ENCODE peak calls at places on chromosomes 12 and 14, in five cellular contexts. I is HL-60, C is PC-3, S is H1, A is lung. T is an unnamed sample.

GRCh38 chr12:93200291-93200917 is 177.3 kb upstream of the NUDT4 start:
- DNase-seq in I (no peak), C (no peak), S (no peak), A (no peak), T (no peak)

GRCh38 chr12:96522283-96522682 is 32.9 kb downstream of the CFAP54 start:
- DNase-seq in I (no peak), C (no peak), S (no peak), A (no peak), T (no peak)

GRCh38 chr14:63383776-63384367 is 65.1 kb upstream of the GPHB5 start:
- DNase-seq in I (peak; percentile 55), C (no peak), S (no peak), A (no peak), T (no peak)

GRCh38 chr12:108312885-108313203 is 26.3 kb downstream of the CMKLR1 start:
- DNase-seq in I (no peak), C (no peak), S (no peak), A (no peak), T (no peak)

GRCh38 chr12:68240975-68241374 is 12.4 kb downstream of the IL22 start:
- DNase-seq in I (no peak), C (peak; percentile 8), S (no peak), A (no peak), T (no peak)

GRCh38 chr12:79327465-79327864 is 363.3 kb downstream of the PAWR start:
- DNase-seq in I (no peak), C (peak; percentile 45), S (no peak), A (no peak), T (no peak)

GRCh38 chr12:108982621-108983219 is 38.1 kb downstream of the SVOP start:
- DNase-seq in I (no peak), C (no peak), S (no peak), A (no peak), T (no peak)

GRCh38 chr14:92546347-92547053 is 32.9 kb downstream of the RIN3 start:
- DNase-seq in I (no peak), C (peak; percentile 84), S (no peak), A (no peak), T (no peak)

GRCh38 chr12:29735604-29736003 is 48.1 kb downstream of the TMTC1 start:
- DNase-seq in I (no peak), C (no peak), S (no peak), A (no peak), T (no peak)

GRCh38 chr14:99391671-99392070 is 89.0 kb downstream of the SETD3 start:
- DNase-seq in I (no peak), C (no peak), S (no peak), A (peak; percentile 42), T (no peak)

GRCh38 chr14:91509878-91510170 is 286 bp downstream of the PPP4R3A start:
- DNase-seq in I (no peak), C (no peak), S (no peak), A (no peak), T (no peak)

GRCh38 chr12:128861226-128862016 is 8.1 kb downstream of the GLT1D1 start:
- DNase-seq in I (no peak), C (no peak), S (no peak), A (no peak), T (no peak)

GRCh38 chr12:131012279-131013069 is 58.8 kb downstream of the ADGRD1 start:
- DNase-seq in I (no peak), C (no peak), S (no peak), A (no peak), T (no peak)

GRCh38 chr12:93521225-93521854 is 51.1 kb upstream of the SOCS2 start:
- DNase-seq in I (no peak), C (no peak), S (no peak), A (peak; percentile 30), T (no peak)

GRCh38 chr12:54364413-54364812 is at the start of gene GPR84:
- DNase-seq in I (peak; percentile 88), C (no peak), S (no peak), A (no peak), T (no peak)

GRCh38 chr14:77376380-77376770 is 519 bp downstream of the TMED8 start:
- DNase-seq in I (peak; percentile 13), C (peak; percentile 27), S (no peak), A (peak; percentile 30), T (no peak)

GRCh38 chr14:71187633-71188356 is 280.5 kb downstream of the PCNX1 start:
- DNase-seq in I (no peak), C (peak; percentile 24), S (no peak), A (no peak), T (no peak)

GRCh38 chr12:11765421-11765816 is 115.9 kb downstream of the ETV6 start:
- DNase-seq in I (no peak), C (no peak), S (no peak), A (no peak), T (no peak)

GRCh38 chr14:88613552-88614010 is 50.7 kb downstream of the ZC3H14 start:
- DNase-seq in I (peak; percentile 50), C (peak; percentile 89), S (no peak), A (no peak), T (no peak)

GRCh38 chr12:112107728-112108447 is 695 bp downstream of the NAA25 start:
- DNase-seq in I (peak; percentile 78), C (no peak), S (no peak), A (peak; percentile 33), T (no peak)

GRCh38 chr14:20801726-20802125 is 918 bp downstream of the RNASE1 start:
- DNase-seq in I (no peak), C (no peak), S (no peak), A (peak; percentile 75), T (no peak)

GRCh38 chr12:117151195-117152031 is 38.9 kb downstream of the FBXO21 start:
- DNase-seq in I (peak; percentile 16), C (peak; percentile 34), S (peak; percentile 44), A (peak; percentile 51), T (no peak)

GRCh38 chr14:93007225-93007997 is 84.5 kb downstream of the CHGA start:
- DNase-seq in I (no peak), C (peak; percentile 80), S (no peak), A (peak; percentile 45), T (no peak)

GRCh38 chr12:132614029-132614428 is 3.6 kb upstream of the LRCOL1 start:
- DNase-seq in I (no peak), C (no peak), S (no peak), A (no peak), T (no peak)

GRCh38 chr12:58860050-58860787 is 60.1 kb downstream of the LRIG3 start:
- DNase-seq in I (no peak), C (no peak), S (no peak), A (no peak), T (no peak)

GRCh38 chr14:68715032-68715924 is 77.6 kb downstream of the ZFP36L1 start:
- DNase-seq in I (no peak), C (no peak), S (no peak), A (no peak), T (no peak)

GRCh38 chr14:51849095-51849494 is 11.3 kb upstream of the GNG2 start:
- DNase-seq in I (no peak), C (peak; percentile 52), S (no peak), A (no peak), T (no peak)

GRCh38 chr14:77475432-77476115 is 17.7 kb downstream of the AHSA1 start:
- DNase-seq in I (no peak), C (no peak), S (no peak), A (no peak), T (no peak)

GRCh38 chr12:84785951-84786350 is 126.6 kb downstream of the SLC6A15 start:
- DNase-seq in I (no peak), C (no peak), S (no peak), A (no peak), T (no peak)

GRCh38 chr12:40325349-40325960 is 100.7 kb downstream of the LRRK2 start:
- DNase-seq in I (peak; percentile 42), C (peak; percentile 58), S (no peak), A (no peak), T (no peak)
- TF ChIP-seq CTCF in I (peak; percentile 78), C (peak; percentile 81), S (peak; percentile 54), A (no peak), T (peak; percentile 70)

GRCh38 chr12:57452937-57453509 is 2.1 kb upstream of the INHBE start:
- DNase-seq in I (peak; percentile 70), C (peak; percentile 86), S (no peak), A (peak; percentile 77), T (no peak)
- TF ChIP-seq CTCF in I (peak; percentile 91), C (peak; percentile 94), S (peak; percentile 97), A (peak; percentile 70), T (peak; percentile 90)

GRCh38 chr14:21923820-21924219 is 250.2 kb upstream of the OR4E1 start:
- DNase-seq in I (peak; percentile 23), C (no peak), S (no peak), A (no peak), T (no peak)

GRCh38 chr14:21913759-21914158 is 240.1 kb upstream of the OR4E1 start:
- DNase-seq in I (peak; percentile 62), C (peak; percentile 90), S (peak; percentile 38), A (peak; percentile 43), T (no peak)

GRCh38 chr14:21921453-21921852 is 247.8 kb upstream of the OR4E1 start:
- DNase-seq in I (no peak), C (peak; percentile 17), S (no peak), A (no peak), T (no peak)

GRCh38 chr14:21915814-21916213 is 242.2 kb upstream of the OR4E1 start:
- DNase-seq in I (no peak), C (peak; percentile 81), S (no peak), A (no peak), T (no peak)

DNA sequence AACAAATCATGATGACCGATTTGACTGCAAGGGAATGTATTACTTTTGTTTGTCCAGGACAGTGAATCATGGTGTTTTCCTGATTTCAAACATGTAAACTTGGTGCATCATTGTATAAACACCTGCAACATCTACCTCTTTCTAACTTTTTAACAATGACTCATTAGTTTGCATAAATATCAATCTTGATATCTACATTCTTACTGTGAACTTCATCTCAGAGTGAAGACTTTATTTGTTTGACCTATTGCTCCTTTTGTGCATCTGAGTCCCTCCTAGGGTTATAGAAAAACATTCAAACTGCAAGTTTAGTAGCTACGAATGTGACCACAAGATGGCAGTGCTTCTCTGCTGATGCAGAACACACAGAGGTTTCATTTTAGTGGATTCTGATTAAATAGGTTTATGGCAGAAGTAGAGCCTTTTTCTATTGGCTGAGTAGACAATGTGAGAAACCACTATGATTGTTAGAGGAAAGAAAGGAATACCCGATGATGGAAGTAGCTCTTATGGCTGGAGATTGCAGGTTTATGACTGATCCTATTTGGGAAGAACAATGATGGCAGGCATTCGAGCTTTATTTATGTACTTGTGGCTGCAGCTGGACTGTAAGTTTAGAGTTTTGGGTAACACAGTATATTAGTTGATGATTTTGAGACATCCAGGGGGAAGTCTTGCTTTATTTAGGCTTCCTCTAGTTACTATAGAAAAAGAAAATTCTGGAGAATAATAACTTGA is 244.2 kb upstream of the OR4E1 start:
- DNase-seq in I (peak; percentile 26), C (peak; percentile 95), S (no peak), A (no peak), T (no peak)
- TF ChIP-seq CTCF in I (peak; percentile 73), C (peak; percentile 96), S (peak; percentile 75), A (peak; percentile 52), T (peak; percentile 86)

DNA sequence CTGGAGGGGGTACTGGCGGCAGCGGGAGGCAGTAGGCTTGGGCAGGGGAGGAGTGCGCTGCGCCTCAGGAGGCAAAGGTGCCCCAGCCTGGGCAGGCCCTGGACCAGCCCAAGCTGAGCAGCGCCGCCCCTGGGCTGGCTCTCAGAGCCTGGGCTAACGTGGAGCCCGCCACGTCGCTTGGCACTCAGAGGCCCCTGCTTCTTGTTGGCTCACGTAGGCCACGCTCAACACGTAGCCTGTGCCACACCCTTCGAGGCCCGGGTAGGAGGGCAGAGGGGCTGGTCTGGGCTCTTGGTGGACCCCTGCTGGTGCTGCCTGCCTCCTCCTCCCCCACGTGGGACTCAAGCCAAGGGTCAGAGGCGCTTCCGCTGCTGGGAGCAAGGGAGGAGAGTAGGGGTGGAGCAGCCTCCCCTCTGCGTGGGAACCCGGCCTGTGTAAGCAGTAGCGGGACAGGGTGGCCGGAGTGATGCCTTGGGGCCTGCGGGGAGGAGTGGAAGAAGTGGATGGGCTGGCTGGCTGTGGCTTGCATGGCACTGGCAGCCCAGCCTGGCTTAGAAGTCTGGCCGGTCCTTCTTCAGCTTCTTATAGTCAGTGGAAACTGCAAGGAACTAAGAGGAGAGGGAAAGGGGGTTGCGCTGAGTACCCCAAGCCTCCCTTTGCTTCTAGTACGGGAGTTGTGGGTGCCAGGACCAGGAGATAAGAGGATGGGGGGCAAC is 5.7 kb downstream of the SHMT2 start:
- DNase-seq in I (no peak), C (no peak), S (no peak), A (no peak), T (no peak)
- TF ChIP-seq CTCF in I (no peak), C (no peak), S (no peak), A (no peak), T (no peak)

T was measured in type B pancreatic cell.